ENCODE peak calls at places on chromosomes 7 and 10, in seven cellular contexts. One of them, this sample, is unnamed.

GRCh38 chr10:24622781-24623301 is 100.8 kb downstream of the ARHGAP21 start:
- ATAC-seq in activated naive CD4-positive, alpha-beta T cell treated with anti-CD3 and anti-CD28 coated beads, Interleukin-2, amount 50 U/mL, for 72 hours: no peak
- ATAC-seq in left colon: no peak
- ATAC-seq in heart right ventricle: no peak
- ATAC-seq in left lung: no peak
- ATAC-seq in RWPE2: no peak
- ATAC-seq in GM12878: peak; percentile 73
- ATAC-seq in this sample: no peak

GRCh38 chr10:58384095-58384494 is 1.1 kb upstream of the TFAM start:
- ATAC-seq in activated naive CD4-positive, alpha-beta T cell treated with anti-CD3 and anti-CD28 coated beads, Interleukin-2, amount 50 U/mL, for 72 hours: peak; percentile 37
- ATAC-seq in left colon: no peak
- ATAC-seq in heart right ventricle: no peak
- ATAC-seq in left lung: peak; percentile 46
- ATAC-seq in RWPE2: no peak
- ATAC-seq in GM12878: peak; percentile 70
- ATAC-seq in this sample: no peak

GRCh38 chr7:90701021-90701420 is 104.9 kb downstream of the CDK14 start:
- ATAC-seq in activated naive CD4-positive, alpha-beta T cell treated with anti-CD3 and anti-CD28 coated beads, Interleukin-2, amount 50 U/mL, for 72 hours: no peak
- ATAC-seq in left colon: no peak
- ATAC-seq in heart right ventricle: no peak
- ATAC-seq in left lung: peak; percentile 22
- ATAC-seq in RWPE2: no peak
- ATAC-seq in GM12878: peak; percentile 81
- ATAC-seq in this sample: no peak

GRCh38 chr7:129494041-129494440 is 8.3 kb upstream of the SMKR1 start:
- ATAC-seq in activated naive CD4-positive, alpha-beta T cell treated with anti-CD3 and anti-CD28 coated beads, Interleukin-2, amount 50 U/mL, for 72 hours: peak; percentile 36
- ATAC-seq in left colon: no peak
- ATAC-seq in heart right ventricle: no peak
- ATAC-seq in left lung: peak; percentile 42
- ATAC-seq in RWPE2: peak; percentile 80
- ATAC-seq in GM12878: peak; percentile 88
- ATAC-seq in this sample: no peak

GRCh38 chr10:32412499-32412853 is 33.5 kb upstream of the CCDC7 start:
- ATAC-seq in activated naive CD4-positive, alpha-beta T cell treated with anti-CD3 and anti-CD28 coated beads, Interleukin-2, amount 50 U/mL, for 72 hours: no peak
- ATAC-seq in left colon: no peak
- ATAC-seq in heart right ventricle: peak; percentile 57
- ATAC-seq in left lung: peak; percentile 93
- ATAC-seq in RWPE2: peak; percentile 70
- ATAC-seq in GM12878: no peak
- ATAC-seq in this sample: peak; percentile 48

GRCh38 chr7:2181077-2181854 is 51.5 kb downstream of the MAD1L1 start:
- ATAC-seq in activated naive CD4-positive, alpha-beta T cell treated with anti-CD3 and anti-CD28 coated beads, Interleukin-2, amount 50 U/mL, for 72 hours: no peak
- ATAC-seq in left colon: no peak
- ATAC-seq in heart right ventricle: no peak
- ATAC-seq in left lung: no peak
- ATAC-seq in RWPE2: no peak
- ATAC-seq in GM12878: peak; percentile 81
- ATAC-seq in this sample: no peak

GRCh38 chr10:5484205-5484604 is 15.2 kb downstream of the CALML5 start:
- ATAC-seq in activated naive CD4-positive, alpha-beta T cell treated with anti-CD3 and anti-CD28 coated beads, Interleukin-2, amount 50 U/mL, for 72 hours: no peak
- ATAC-seq in left colon: no peak
- ATAC-seq in heart right ventricle: no peak
- ATAC-seq in left lung: no peak
- ATAC-seq in RWPE2: peak; percentile 33
- ATAC-seq in GM12878: no peak
- ATAC-seq in this sample: no peak

GRCh38 chr10:117131390-117132327 is 6.4 kb downstream of the VAX1 start:
- ATAC-seq in activated naive CD4-positive, alpha-beta T cell treated with anti-CD3 and anti-CD28 coated beads, Interleukin-2, amount 50 U/mL, for 72 hours: no peak
- ATAC-seq in left colon: peak; percentile 86
- ATAC-seq in heart right ventricle: no peak
- ATAC-seq in left lung: no peak
- ATAC-seq in RWPE2: no peak
- ATAC-seq in GM12878: no peak
- ATAC-seq in this sample: no peak

GRCh38 chr7:35725280-35725680 is 30.3 kb upstream of the HERPUD2 start:
- ATAC-seq in activated naive CD4-positive, alpha-beta T cell treated with anti-CD3 and anti-CD28 coated beads, Interleukin-2, amount 50 U/mL, for 72 hours: peak; percentile 21
- ATAC-seq in left colon: peak; percentile 31
- ATAC-seq in heart right ventricle: no peak
- ATAC-seq in left lung: no peak
- ATAC-seq in RWPE2: no peak
- ATAC-seq in GM12878: peak; percentile 46
- ATAC-seq in this sample: no peak

GRCh38 chr10:68242051-68242450 is 10.1 kb upstream of the ATOH7 start:
- ATAC-seq in activated naive CD4-positive, alpha-beta T cell treated with anti-CD3 and anti-CD28 coated beads, Interleukin-2, amount 50 U/mL, for 72 hours: no peak
- ATAC-seq in left colon: no peak
- ATAC-seq in heart right ventricle: no peak
- ATAC-seq in left lung: no peak
- ATAC-seq in RWPE2: no peak
- ATAC-seq in GM12878: no peak
- ATAC-seq in this sample: no peak

GRCh38 chr10:88886557-88886956 is 6.5 kb downstream of the STAMBPL1 start:
- ATAC-seq in activated naive CD4-positive, alpha-beta T cell treated with anti-CD3 and anti-CD28 coated beads, Interleukin-2, amount 50 U/mL, for 72 hours: peak; percentile 69
- ATAC-seq in left colon: no peak
- ATAC-seq in heart right ventricle: no peak
- ATAC-seq in left lung: no peak
- ATAC-seq in RWPE2: no peak
- ATAC-seq in GM12878: peak; percentile 76
- ATAC-seq in this sample: no peak

GRCh38 chr7:116269466-116269865 is 59.1 kb downstream of the TES start:
- ATAC-seq in activated naive CD4-positive, alpha-beta T cell treated with anti-CD3 and anti-CD28 coated beads, Interleukin-2, amount 50 U/mL, for 72 hours: no peak
- ATAC-seq in left colon: peak; percentile 97
- ATAC-seq in heart right ventricle: no peak
- ATAC-seq in left lung: no peak
- ATAC-seq in RWPE2: no peak
- ATAC-seq in GM12878: no peak
- ATAC-seq in this sample: no peak

GRCh38 chr10:50740351-50740688 is 584 bp downstream of the ASAH2B start:
- ATAC-seq in activated naive CD4-positive, alpha-beta T cell treated with anti-CD3 and anti-CD28 coated beads, Interleukin-2, amount 50 U/mL, for 72 hours: peak; percentile 75
- ATAC-seq in left colon: peak; percentile 59
- ATAC-seq in heart right ventricle: peak; percentile 56
- ATAC-seq in left lung: peak; percentile 55
- ATAC-seq in RWPE2: peak; percentile 47
- ATAC-seq in GM12878: peak; percentile 55
- ATAC-seq in this sample: peak; percentile 29

GRCh38 chr7:126700807-126701604 is 551.7 kb downstream of the GRM8 start:
- ATAC-seq in activated naive CD4-positive, alpha-beta T cell treated with anti-CD3 and anti-CD28 coated beads, Interleukin-2, amount 50 U/mL, for 72 hours: peak; percentile 39
- ATAC-seq in left colon: no peak
- ATAC-seq in heart right ventricle: no peak
- ATAC-seq in left lung: peak; percentile 81
- ATAC-seq in RWPE2: peak; percentile 98
- ATAC-seq in GM12878: peak; percentile 89
- ATAC-seq in this sample: no peak

GRCh38 chr7:604038-604883 is 84.6 kb upstream of the PDGFA start:
- ATAC-seq in activated naive CD4-positive, alpha-beta T cell treated with anti-CD3 and anti-CD28 coated beads, Interleukin-2, amount 50 U/mL, for 72 hours: peak; percentile 66
- ATAC-seq in left colon: peak; percentile 57
- ATAC-seq in heart right ventricle: peak; percentile 92
- ATAC-seq in left lung: peak; percentile 84
- ATAC-seq in RWPE2: peak; percentile 56
- ATAC-seq in GM12878: peak; percentile 81
- ATAC-seq in this sample: peak; percentile 80

GRCh38 chr7:157419030-157419293 is 82.2 kb downstream of the DNAJB6 start:
- ATAC-seq in activated naive CD4-positive, alpha-beta T cell treated with anti-CD3 and anti-CD28 coated beads, Interleukin-2, amount 50 U/mL, for 72 hours: no peak
- ATAC-seq in left colon: no peak
- ATAC-seq in heart right ventricle: no peak
- ATAC-seq in left lung: no peak
- ATAC-seq in RWPE2: no peak
- ATAC-seq in GM12878: no peak
- ATAC-seq in this sample: no peak

GRCh38 chr7:255721-256361 is 34.1 kb upstream of the FOXL3 start:
- ATAC-seq in activated naive CD4-positive, alpha-beta T cell treated with anti-CD3 and anti-CD28 coated beads, Interleukin-2, amount 50 U/mL, for 72 hours: no peak
- ATAC-seq in left colon: no peak
- ATAC-seq in heart right ventricle: no peak
- ATAC-seq in left lung: no peak
- ATAC-seq in RWPE2: no peak
- ATAC-seq in GM12878: no peak
- ATAC-seq in this sample: no peak

GRCh38 chr10:46523881-46524470 is 32.5 kb downstream of the GPRIN2 start:
- ATAC-seq in activated naive CD4-positive, alpha-beta T cell treated with anti-CD3 and anti-CD28 coated beads, Interleukin-2, amount 50 U/mL, for 72 hours: no peak
- ATAC-seq in left colon: peak; percentile 21
- ATAC-seq in heart right ventricle: no peak
- ATAC-seq in left lung: peak; percentile 37
- ATAC-seq in RWPE2: peak; percentile 61
- ATAC-seq in GM12878: no peak
- ATAC-seq in this sample: no peak

GRCh38 chr7:26165950-26166680 is 14.1 kb downstream of the NFE2L3 start:
- ATAC-seq in activated naive CD4-positive, alpha-beta T cell treated with anti-CD3 and anti-CD28 coated beads, Interleukin-2, amount 50 U/mL, for 72 hours: no peak
- ATAC-seq in left colon: peak; percentile 11
- ATAC-seq in heart right ventricle: no peak
- ATAC-seq in left lung: no peak
- ATAC-seq in RWPE2: no peak
- ATAC-seq in GM12878: no peak
- ATAC-seq in this sample: no peak

GRCh38 chr10:113179270-113179669 is 229.2 kb downstream of the TCF7L2 start:
- ATAC-seq in activated naive CD4-positive, alpha-beta T cell treated with anti-CD3 and anti-CD28 coated beads, Interleukin-2, amount 50 U/mL, for 72 hours: no peak
- ATAC-seq in left colon: no peak
- ATAC-seq in heart right ventricle: peak; percentile 77
- ATAC-seq in left lung: peak; percentile 59
- ATAC-seq in RWPE2: no peak
- ATAC-seq in GM12878: no peak
- ATAC-seq in this sample: no peak

GRCh38 chr10:92801978-92802872 is 46.1 kb upstream of the EXOC6 start:
- ATAC-seq in activated naive CD4-positive, alpha-beta T cell treated with anti-CD3 and anti-CD28 coated beads, Interleukin-2, amount 50 U/mL, for 72 hours: no peak
- ATAC-seq in left colon: no peak
- ATAC-seq in heart right ventricle: no peak
- ATAC-seq in left lung: no peak
- ATAC-seq in RWPE2: no peak
- ATAC-seq in GM12878: peak; percentile 40
- ATAC-seq in this sample: no peak

GRCh38 chr7:32171248-32171647 is 101.0 kb upstream of the PDE1C start:
- ATAC-seq in activated naive CD4-positive, alpha-beta T cell treated with anti-CD3 and anti-CD28 coated beads, Interleukin-2, amount 50 U/mL, for 72 hours: no peak
- ATAC-seq in left colon: no peak
- ATAC-seq in heart right ventricle: no peak
- ATAC-seq in left lung: no peak
- ATAC-seq in RWPE2: no peak
- ATAC-seq in GM12878: no peak
- ATAC-seq in this sample: no peak

GRCh38 chr10:103845983-103846382 is 9.4 kb downstream of the SH3PXD2A start:
- ATAC-seq in activated naive CD4-positive, alpha-beta T cell treated with anti-CD3 and anti-CD28 coated beads, Interleukin-2, amount 50 U/mL, for 72 hours: peak; percentile 84
- ATAC-seq in left colon: peak; percentile 73
- ATAC-seq in heart right ventricle: peak; percentile 47
- ATAC-seq in left lung: peak; percentile 46
- ATAC-seq in RWPE2: no peak
- ATAC-seq in GM12878: peak; percentile 77
- ATAC-seq in this sample: no peak

GRCh38 chr10:89404648-89405047 is 9.7 kb upstream of the IFIT5 start:
- ATAC-seq in activated naive CD4-positive, alpha-beta T cell treated with anti-CD3 and anti-CD28 coated beads, Interleukin-2, amount 50 U/mL, for 72 hours: no peak
- ATAC-seq in left colon: no peak
- ATAC-seq in heart right ventricle: no peak
- ATAC-seq in left lung: no peak
- ATAC-seq in RWPE2: no peak
- ATAC-seq in GM12878: no peak
- ATAC-seq in this sample: no peak

GRCh38 chr10:57716884-57717283 is 550.8 kb downstream of the IPMK start:
- ATAC-seq in activated naive CD4-positive, alpha-beta T cell treated with anti-CD3 and anti-CD28 coated beads, Interleukin-2, amount 50 U/mL, for 72 hours: no peak
- ATAC-seq in left colon: peak; percentile 34
- ATAC-seq in heart right ventricle: no peak
- ATAC-seq in left lung: peak; percentile 68
- ATAC-seq in RWPE2: no peak
- ATAC-seq in GM12878: no peak
- ATAC-seq in this sample: no peak

GRCh38 chr10:24234784-24235183 is 25.8 kb downstream of the KIAA1217 start:
- ATAC-seq in activated naive CD4-positive, alpha-beta T cell treated with anti-CD3 and anti-CD28 coated beads, Interleukin-2, amount 50 U/mL, for 72 hours: no peak
- ATAC-seq in left colon: no peak
- ATAC-seq in heart right ventricle: no peak
- ATAC-seq in left lung: no peak
- ATAC-seq in RWPE2: no peak
- ATAC-seq in GM12878: no peak
- ATAC-seq in this sample: no peak

GRCh38 chr10:128448796-128449195 is 322.6 kb upstream of the MKI67 start:
- ATAC-seq in activated naive CD4-positive, alpha-beta T cell treated with anti-CD3 and anti-CD28 coated beads, Interleukin-2, amount 50 U/mL, for 72 hours: no peak
- ATAC-seq in left colon: no peak
- ATAC-seq in heart right ventricle: no peak
- ATAC-seq in left lung: no peak
- ATAC-seq in RWPE2: no peak
- ATAC-seq in GM12878: no peak
- ATAC-seq in this sample: no peak

GRCh38 chr7:29878081-29878688 is 71.9 kb downstream of the WIPF3 start:
- ATAC-seq in activated naive CD4-positive, alpha-beta T cell treated with anti-CD3 and anti-CD28 coated beads, Interleukin-2, amount 50 U/mL, for 72 hours: no peak
- ATAC-seq in left colon: no peak
- ATAC-seq in heart right ventricle: peak; percentile 42
- ATAC-seq in left lung: peak; percentile 46
- ATAC-seq in RWPE2: peak; percentile 76
- ATAC-seq in GM12878: peak; percentile 77
- ATAC-seq in this sample: no peak

GRCh38 chr7:142714375-142714774 is 34.9 kb upstream of the PRSS1 start:
- ATAC-seq in activated naive CD4-positive, alpha-beta T cell treated with anti-CD3 and anti-CD28 coated beads, Interleukin-2, amount 50 U/mL, for 72 hours: peak; percentile 35
- ATAC-seq in left colon: no peak
- ATAC-seq in heart right ventricle: no peak
- ATAC-seq in left lung: no peak
- ATAC-seq in RWPE2: no peak
- ATAC-seq in GM12878: peak; percentile 52
- ATAC-seq in this sample: no peak

GRCh38 chr7:130875265-130875741 is 141.3 kb upstream of the KLF14 start:
- ATAC-seq in activated naive CD4-positive, alpha-beta T cell treated with anti-CD3 and anti-CD28 coated beads, Interleukin-2, amount 50 U/mL, for 72 hours: peak; percentile 63
- ATAC-seq in left colon: peak; percentile 84
- ATAC-seq in heart right ventricle: no peak
- ATAC-seq in left lung: peak; percentile 92
- ATAC-seq in RWPE2: peak; percentile 63
- ATAC-seq in GM12878: peak; percentile 90
- ATAC-seq in this sample: peak; percentile 39

GRCh38 chr10:131662851-131663250 is 238.0 kb upstream of the PPP2R2D start:
- ATAC-seq in activated naive CD4-positive, alpha-beta T cell treated with anti-CD3 and anti-CD28 coated beads, Interleukin-2, amount 50 U/mL, for 72 hours: no peak
- ATAC-seq in left colon: no peak
- ATAC-seq in heart right ventricle: no peak
- ATAC-seq in left lung: no peak
- ATAC-seq in RWPE2: no peak
- ATAC-seq in GM12878: no peak
- ATAC-seq in this sample: no peak

GRCh38 chr7:158710651-158711102 is 6.1 kb upstream of the NCAPG2 start:
- ATAC-seq in activated naive CD4-positive, alpha-beta T cell treated with anti-CD3 and anti-CD28 coated beads, Interleukin-2, amount 50 U/mL, for 72 hours: peak; percentile 42
- ATAC-seq in left colon: no peak
- ATAC-seq in heart right ventricle: no peak
- ATAC-seq in left lung: peak; percentile 75
- ATAC-seq in RWPE2: peak; percentile 68
- ATAC-seq in GM12878: peak; percentile 77
- ATAC-seq in this sample: no peak

GRCh38 chr7:107668296-107668695 is 7.7 kb downstream of the SLC26A4 start:
- ATAC-seq in activated naive CD4-positive, alpha-beta T cell treated with anti-CD3 and anti-CD28 coated beads, Interleukin-2, amount 50 U/mL, for 72 hours: no peak
- ATAC-seq in left colon: no peak
- ATAC-seq in heart right ventricle: no peak
- ATAC-seq in left lung: no peak
- ATAC-seq in RWPE2: no peak
- ATAC-seq in GM12878: no peak
- ATAC-seq in this sample: no peak

GRCh38 chr7:83162402-83163256 is at the start of gene PCLO:
- ATAC-seq in activated naive CD4-positive, alpha-beta T cell treated with anti-CD3 and anti-CD28 coated beads, Interleukin-2, amount 50 U/mL, for 72 hours: peak; percentile 58
- ATAC-seq in left colon: peak; percentile 95
- ATAC-seq in heart right ventricle: peak; percentile 96
- ATAC-seq in left lung: peak; percentile 97
- ATAC-seq in RWPE2: peak; percentile 91
- ATAC-seq in GM12878: peak; percentile 99
- ATAC-seq in this sample: peak; percentile 90

GRCh38 chr7:29370531-29371314 is 176.1 kb downstream of the CHN2 start:
- ATAC-seq in activated naive CD4-positive, alpha-beta T cell treated with anti-CD3 and anti-CD28 coated beads, Interleukin-2, amount 50 U/mL, for 72 hours: peak; percentile 24
- ATAC-seq in left colon: peak; percentile 86
- ATAC-seq in heart right ventricle: peak; percentile 71
- ATAC-seq in left lung: peak; percentile 77
- ATAC-seq in RWPE2: peak; percentile 89
- ATAC-seq in GM12878: no peak
- ATAC-seq in this sample: peak; percentile 50

GRCh38 chr7:45157286-45157652 is 322 bp upstream of the RAMP3 start:
- ATAC-seq in activated naive CD4-positive, alpha-beta T cell treated with anti-CD3 and anti-CD28 coated beads, Interleukin-2, amount 50 U/mL, for 72 hours: no peak
- ATAC-seq in left colon: no peak
- ATAC-seq in heart right ventricle: no peak
- ATAC-seq in left lung: no peak
- ATAC-seq in RWPE2: no peak
- ATAC-seq in GM12878: no peak
- ATAC-seq in this sample: no peak

GRCh38 chr7:128136215-128136597 is 104.9 kb upstream of the LEP start:
- ATAC-seq in activated naive CD4-positive, alpha-beta T cell treated with anti-CD3 and anti-CD28 coated beads, Interleukin-2, amount 50 U/mL, for 72 hours: no peak
- ATAC-seq in left colon: no peak
- ATAC-seq in heart right ventricle: peak; percentile 26
- ATAC-seq in left lung: no peak
- ATAC-seq in RWPE2: peak; percentile 37
- ATAC-seq in GM12878: no peak
- ATAC-seq in this sample: peak; percentile 40